ENCODE peak calls at places on chromosome 15, in ten cellular contexts. One of them, this sample, is unnamed.

GRCh38 chr15:51405646-51406194 is 64.3 kb downstream of the GLDN start:
- DNase-seq in erythroblast: no peak
- DNase-seq in activated effector memory CD4-positive, alpha-beta T cell treated with anti-CD3 and anti-CD28 coated beads, Interleukin-2, amount 50 U/mL, for 16 hours: no peak
- DNase-seq in NCI-H774: no peak
- DNase-seq in tibial nerve: no peak
- DNase-seq in NCI-H1930: no peak
- DNase-seq in HCT116: no peak
- DNase-seq in astrocyte: no peak
- DNase-seq in amniotic epithelial cell: no peak
- DNase-seq in lower leg skin: peak
- DNase-seq in this sample: no peak

GRCh38 chr15:74589826-74590225 is 25.8 kb upstream of the CLK3 start:
- DNase-seq in tibial nerve: no peak
- DNase-seq in lower leg skin: no peak
- DNase-seq in NCI-H1930: no peak
- DNase-seq in astrocyte: no peak
- DNase-seq in HCT116: no peak
- DNase-seq in activated effector memory CD4-positive, alpha-beta T cell treated with anti-CD3 and anti-CD28 coated beads, Interleukin-2, amount 50 U/mL, for 16 hours: no peak
- DNase-seq in NCI-H774: no peak
- DNase-seq in amniotic epithelial cell: no peak
- DNase-seq in erythroblast: no peak
- DNase-seq in this sample: no peak

GRCh38 chr15:99416191-99417188 is 149.3 kb upstream of the MEF2A start:
- DNase-seq in lower leg skin: no peak
- DNase-seq in tibial nerve: no peak
- DNase-seq in activated effector memory CD4-positive, alpha-beta T cell treated with anti-CD3 and anti-CD28 coated beads, Interleukin-2, amount 50 U/mL, for 16 hours: no peak
- DNase-seq in HCT116: no peak
- DNase-seq in NCI-H1930: no peak
- DNase-seq in NCI-H774: no peak
- DNase-seq in astrocyte: no peak
- DNase-seq in amniotic epithelial cell: no peak
- DNase-seq in erythroblast: no peak
- DNase-seq in this sample: no peak

GRCh38 chr15:35305906-35306305 is 220.8 kb upstream of the NANOGP8 start:
- DNase-seq in lower leg skin: no peak
- DNase-seq in astrocyte: peak
- DNase-seq in HCT116: peak
- DNase-seq in NCI-H774: no peak
- DNase-seq in tibial nerve: no peak
- DNase-seq in erythroblast: peak
- DNase-seq in amniotic epithelial cell: peak
- DNase-seq in activated effector memory CD4-positive, alpha-beta T cell treated with anti-CD3 and anti-CD28 coated beads, Interleukin-2, amount 50 U/mL, for 16 hours: no peak
- DNase-seq in NCI-H1930: no peak
- DNase-seq in this sample: no peak

GRCh38 chr15:42728562-42728961 is 8.4 kb downstream of the CDAN1 start:
- DNase-seq in amniotic epithelial cell: no peak
- DNase-seq in activated effector memory CD4-positive, alpha-beta T cell treated with anti-CD3 and anti-CD28 coated beads, Interleukin-2, amount 50 U/mL, for 16 hours: no peak
- DNase-seq in erythroblast: no peak
- DNase-seq in NCI-H1930: no peak
- DNase-seq in tibial nerve: no peak
- DNase-seq in HCT116: no peak
- DNase-seq in astrocyte: no peak
- DNase-seq in NCI-H774: no peak
- DNase-seq in lower leg skin: no peak
- DNase-seq in this sample: no peak

GRCh38 chr15:65979316-65979715 is 110.0 kb downstream of the RAB11A start:
- DNase-seq in activated effector memory CD4-positive, alpha-beta T cell treated with anti-CD3 and anti-CD28 coated beads, Interleukin-2, amount 50 U/mL, for 16 hours: no peak
- DNase-seq in NCI-H774: no peak
- DNase-seq in amniotic epithelial cell: no peak
- DNase-seq in HCT116: no peak
- DNase-seq in erythroblast: no peak
- DNase-seq in astrocyte: no peak
- DNase-seq in NCI-H1930: no peak
- DNase-seq in tibial nerve: no peak
- DNase-seq in lower leg skin: no peak
- DNase-seq in this sample: no peak

GRCh38 chr15:35696767-35697231 is 150.8 kb upstream of the DPH6 start:
- DNase-seq in HCT116: peak
- DNase-seq in amniotic epithelial cell: peak
- DNase-seq in NCI-H774: no peak
- DNase-seq in activated effector memory CD4-positive, alpha-beta T cell treated with anti-CD3 and anti-CD28 coated beads, Interleukin-2, amount 50 U/mL, for 16 hours: no peak
- DNase-seq in astrocyte: peak
- DNase-seq in lower leg skin: no peak
- DNase-seq in NCI-H1930: no peak
- DNase-seq in erythroblast: peak
- DNase-seq in tibial nerve: no peak
- DNase-seq in this sample: no peak

GRCh38 chr15:99436472-99437314 is 129.1 kb upstream of the MEF2A start:
- DNase-seq in NCI-H1930: no peak
- DNase-seq in activated effector memory CD4-positive, alpha-beta T cell treated with anti-CD3 and anti-CD28 coated beads, Interleukin-2, amount 50 U/mL, for 16 hours: peak
- DNase-seq in tibial nerve: peak
- DNase-seq in amniotic epithelial cell: no peak
- DNase-seq in lower leg skin: peak
- DNase-seq in HCT116: no peak
- DNase-seq in astrocyte: no peak
- DNase-seq in erythroblast: no peak
- DNase-seq in NCI-H774: no peak
- DNase-seq in this sample: no peak

GRCh38 chr15:33243869-33244268 is 49.4 kb upstream of the FMN1 start:
- DNase-seq in activated effector memory CD4-positive, alpha-beta T cell treated with anti-CD3 and anti-CD28 coated beads, Interleukin-2, amount 50 U/mL, for 16 hours: no peak
- DNase-seq in HCT116: no peak
- DNase-seq in tibial nerve: no peak
- DNase-seq in NCI-H774: no peak
- DNase-seq in astrocyte: peak
- DNase-seq in NCI-H1930: no peak
- DNase-seq in amniotic epithelial cell: peak
- DNase-seq in lower leg skin: no peak
- DNase-seq in erythroblast: no peak
- DNase-seq in this sample: no peak

GRCh38 chr15:27619204-27619603 is 479.9 kb downstream of the OCA2 start:
- DNase-seq in astrocyte: no peak
- DNase-seq in activated effector memory CD4-positive, alpha-beta T cell treated with anti-CD3 and anti-CD28 coated beads, Interleukin-2, amount 50 U/mL, for 16 hours: no peak
- DNase-seq in NCI-H1930: no peak
- DNase-seq in lower leg skin: no peak
- DNase-seq in HCT116: no peak
- DNase-seq in NCI-H774: no peak
- DNase-seq in amniotic epithelial cell: no peak
- DNase-seq in tibial nerve: no peak
- DNase-seq in erythroblast: no peak
- DNase-seq in this sample: no peak

GRCh38 chr15:75229191-75230015 is 27.7 kb downstream of the C15orf39 start:
- DNase-seq in tibial nerve: no peak
- DNase-seq in astrocyte: peak
- DNase-seq in erythroblast: no peak
- DNase-seq in activated effector memory CD4-positive, alpha-beta T cell treated with anti-CD3 and anti-CD28 coated beads, Interleukin-2, amount 50 U/mL, for 16 hours: peak
- DNase-seq in lower leg skin: no peak
- DNase-seq in HCT116: no peak
- DNase-seq in amniotic epithelial cell: peak
- DNase-seq in NCI-H1930: no peak
- DNase-seq in NCI-H774: no peak
- DNase-seq in this sample: no peak

GRCh38 chr15:99058421-99058870 is 46.4 kb upstream of the SYNM start:
- DNase-seq in tibial nerve: no peak
- DNase-seq in NCI-H1930: no peak
- DNase-seq in activated effector memory CD4-positive, alpha-beta T cell treated with anti-CD3 and anti-CD28 coated beads, Interleukin-2, amount 50 U/mL, for 16 hours: no peak
- DNase-seq in erythroblast: no peak
- DNase-seq in astrocyte: no peak
- DNase-seq in HCT116: no peak
- DNase-seq in lower leg skin: no peak
- DNase-seq in NCI-H774: no peak
- DNase-seq in amniotic epithelial cell: peak
- DNase-seq in this sample: no peak

GRCh38 chr15:70509282-70510272 is 253.8 kb downstream of the UACA start:
- DNase-seq in lower leg skin: no peak
- DNase-seq in HCT116: no peak
- DNase-seq in erythroblast: no peak
- DNase-seq in NCI-H774: no peak
- DNase-seq in astrocyte: no peak
- DNase-seq in amniotic epithelial cell: no peak
- DNase-seq in tibial nerve: no peak
- DNase-seq in NCI-H1930: no peak
- DNase-seq in activated effector memory CD4-positive, alpha-beta T cell treated with anti-CD3 and anti-CD28 coated beads, Interleukin-2, amount 50 U/mL, for 16 hours: no peak
- DNase-seq in this sample: no peak

GRCh38 chr15:87728998-87729397 is 527.5 kb downstream of the NTRK3 start:
- DNase-seq in NCI-H774: no peak
- DNase-seq in amniotic epithelial cell: no peak
- DNase-seq in erythroblast: no peak
- DNase-seq in astrocyte: no peak
- DNase-seq in activated effector memory CD4-positive, alpha-beta T cell treated with anti-CD3 and anti-CD28 coated beads, Interleukin-2, amount 50 U/mL, for 16 hours: no peak
- DNase-seq in lower leg skin: no peak
- DNase-seq in NCI-H1930: no peak
- DNase-seq in tibial nerve: no peak
- DNase-seq in HCT116: no peak
- DNase-seq in this sample: no peak

GRCh38 chr15:74053497-74053896 is 28.9 kb downstream of the GOLGA6A start:
- DNase-seq in NCI-H1930: no peak
- DNase-seq in astrocyte: no peak
- DNase-seq in HCT116: no peak
- DNase-seq in erythroblast: no peak
- DNase-seq in tibial nerve: no peak
- DNase-seq in activated effector memory CD4-positive, alpha-beta T cell treated with anti-CD3 and anti-CD28 coated beads, Interleukin-2, amount 50 U/mL, for 16 hours: no peak
- DNase-seq in lower leg skin: no peak
- DNase-seq in NCI-H774: no peak
- DNase-seq in amniotic epithelial cell: no peak
- DNase-seq in this sample: no peak

GRCh38 chr15:25787855-25788521 is 75.1 kb downstream of the ATP10A start:
- DNase-seq in activated effector memory CD4-positive, alpha-beta T cell treated with anti-CD3 and anti-CD28 coated beads, Interleukin-2, amount 50 U/mL, for 16 hours: no peak
- DNase-seq in astrocyte: peak
- DNase-seq in lower leg skin: no peak
- DNase-seq in NCI-H1930: no peak
- DNase-seq in tibial nerve: no peak
- DNase-seq in erythroblast: no peak
- DNase-seq in HCT116: no peak
- DNase-seq in NCI-H774: no peak
- DNase-seq in amniotic epithelial cell: no peak
- DNase-seq in this sample: no peak

GRCh38 chr15:92074646-92075045 is 221.1 kb downstream of the SLCO3A1 start:
- DNase-seq in erythroblast: no peak
- DNase-seq in astrocyte: peak
- DNase-seq in amniotic epithelial cell: no peak
- DNase-seq in activated effector memory CD4-positive, alpha-beta T cell treated with anti-CD3 and anti-CD28 coated beads, Interleukin-2, amount 50 U/mL, for 16 hours: no peak
- DNase-seq in tibial nerve: no peak
- DNase-seq in lower leg skin: no peak
- DNase-seq in NCI-H774: no peak
- DNase-seq in HCT116: no peak
- DNase-seq in NCI-H1930: no peak
- DNase-seq in this sample: peak